ENCODE peak calls at places on chromosomes 5 and 9, in seven cellular contexts. One of them, this sample, is unnamed.

GRCh38 chr5:164392531-164392930 is 887.1 kb downstream of the MAT2B start:
- DNase-seq in A673: no peak
- DNase-seq in NCI-H1105: no peak
- DNase-seq in AG08395: no peak
- DNase-seq in right cardiac atrium: no peak
- DNase-seq in activated naive CD4-positive, alpha-beta T cell treated with anti-CD3 and anti-CD28 coated beads, Interleukin-2, amount 10 ng/mL, durations not matched to agents 7 days and 5 days: no peak
- DNase-seq in stimulated activated CD4-positive, alpha-beta T cell treated with anti-CD3 and anti-CD28 coated beads, Interleukin-4, amount 100 ng/mL, for 24 hours: no peak
- DNase-seq in this sample: no peak

GRCh38 chr5:93892481-93892880 is 151.1 kb upstream of the POU5F2 start:
- DNase-seq in stimulated activated CD4-positive, alpha-beta T cell treated with anti-CD3 and anti-CD28 coated beads, Interleukin-4, amount 100 ng/mL, for 24 hours: no peak
- DNase-seq in activated naive CD4-positive, alpha-beta T cell treated with anti-CD3 and anti-CD28 coated beads, Interleukin-2, amount 10 ng/mL, durations not matched to agents 7 days and 5 days: no peak
- DNase-seq in NCI-H1105: no peak
- DNase-seq in A673: no peak
- DNase-seq in AG08395: no peak
- DNase-seq in right cardiac atrium: no peak
- DNase-seq in this sample: no peak

GRCh38 chr5:7856855-7857254 is 5.9 kb upstream of the CFAP90 start:
- DNase-seq in activated naive CD4-positive, alpha-beta T cell treated with anti-CD3 and anti-CD28 coated beads, Interleukin-2, amount 10 ng/mL, durations not matched to agents 7 days and 5 days: peak; percentile 64
- DNase-seq in stimulated activated CD4-positive, alpha-beta T cell treated with anti-CD3 and anti-CD28 coated beads, Interleukin-4, amount 100 ng/mL, for 24 hours: peak; percentile 22
- DNase-seq in right cardiac atrium: no peak
- DNase-seq in NCI-H1105: peak; percentile 32
- DNase-seq in A673: peak; percentile 67
- DNase-seq in AG08395: no peak
- DNase-seq in this sample: peak; percentile 52

GRCh38 chr5:107563957-107564544 is 106.7 kb downstream of the EFNA5 start:
- DNase-seq in right cardiac atrium: no peak
- DNase-seq in stimulated activated CD4-positive, alpha-beta T cell treated with anti-CD3 and anti-CD28 coated beads, Interleukin-4, amount 100 ng/mL, for 24 hours: no peak
- DNase-seq in A673: no peak
- DNase-seq in NCI-H1105: no peak
- DNase-seq in activated naive CD4-positive, alpha-beta T cell treated with anti-CD3 and anti-CD28 coated beads, Interleukin-2, amount 10 ng/mL, durations not matched to agents 7 days and 5 days: no peak
- DNase-seq in AG08395: no peak
- DNase-seq in this sample: no peak

GRCh38 chr5:82298668-82299067 is 20.5 kb upstream of the RPS23 start:
- DNase-seq in AG08395: no peak
- DNase-seq in A673: no peak
- DNase-seq in activated naive CD4-positive, alpha-beta T cell treated with anti-CD3 and anti-CD28 coated beads, Interleukin-2, amount 10 ng/mL, durations not matched to agents 7 days and 5 days: no peak
- DNase-seq in right cardiac atrium: no peak
- DNase-seq in stimulated activated CD4-positive, alpha-beta T cell treated with anti-CD3 and anti-CD28 coated beads, Interleukin-4, amount 100 ng/mL, for 24 hours: no peak
- DNase-seq in NCI-H1105: no peak
- DNase-seq in this sample: no peak

GRCh38 chr9:129138476-129139232 is 27.4 kb downstream of the PTPA start:
- DNase-seq in NCI-H1105: no peak
- DNase-seq in stimulated activated CD4-positive, alpha-beta T cell treated with anti-CD3 and anti-CD28 coated beads, Interleukin-4, amount 100 ng/mL, for 24 hours: no peak
- DNase-seq in right cardiac atrium: peak; percentile 91
- DNase-seq in activated naive CD4-positive, alpha-beta T cell treated with anti-CD3 and anti-CD28 coated beads, Interleukin-2, amount 10 ng/mL, durations not matched to agents 7 days and 5 days: no peak
- DNase-seq in AG08395: peak; percentile 82
- DNase-seq in A673: no peak
- DNase-seq in this sample: no peak

GRCh38 chr5:88952344-88952743 is 69.4 kb upstream of the MEF2C start:
- DNase-seq in activated naive CD4-positive, alpha-beta T cell treated with anti-CD3 and anti-CD28 coated beads, Interleukin-2, amount 10 ng/mL, durations not matched to agents 7 days and 5 days: no peak
- DNase-seq in stimulated activated CD4-positive, alpha-beta T cell treated with anti-CD3 and anti-CD28 coated beads, Interleukin-4, amount 100 ng/mL, for 24 hours: no peak
- DNase-seq in AG08395: no peak
- DNase-seq in A673: peak; percentile 4
- DNase-seq in NCI-H1105: peak; percentile 88
- DNase-seq in right cardiac atrium: no peak
- DNase-seq in this sample: peak; percentile 35

GRCh38 chr9:27470291-27470805 is 53.7 kb upstream of the IFNK start:
- DNase-seq in right cardiac atrium: no peak
- DNase-seq in activated naive CD4-positive, alpha-beta T cell treated with anti-CD3 and anti-CD28 coated beads, Interleukin-2, amount 10 ng/mL, durations not matched to agents 7 days and 5 days: no peak
- DNase-seq in AG08395: no peak
- DNase-seq in A673: no peak
- DNase-seq in stimulated activated CD4-positive, alpha-beta T cell treated with anti-CD3 and anti-CD28 coated beads, Interleukin-4, amount 100 ng/mL, for 24 hours: no peak
- DNase-seq in NCI-H1105: no peak
- DNase-seq in this sample: no peak

GRCh38 chr5:57434227-57434640 is 48.4 kb downstream of the ACTBL2 start:
- DNase-seq in NCI-H1105: no peak
- DNase-seq in AG08395: no peak
- DNase-seq in A673: no peak
- DNase-seq in activated naive CD4-positive, alpha-beta T cell treated with anti-CD3 and anti-CD28 coated beads, Interleukin-2, amount 10 ng/mL, durations not matched to agents 7 days and 5 days: no peak
- DNase-seq in right cardiac atrium: peak; percentile 70
- DNase-seq in stimulated activated CD4-positive, alpha-beta T cell treated with anti-CD3 and anti-CD28 coated beads, Interleukin-4, amount 100 ng/mL, for 24 hours: no peak
- DNase-seq in this sample: no peak

GRCh38 chr9:76374702-76375543 is 19.3 kb downstream of the RFK start:
- DNase-seq in activated naive CD4-positive, alpha-beta T cell treated with anti-CD3 and anti-CD28 coated beads, Interleukin-2, amount 10 ng/mL, durations not matched to agents 7 days and 5 days: no peak
- DNase-seq in stimulated activated CD4-positive, alpha-beta T cell treated with anti-CD3 and anti-CD28 coated beads, Interleukin-4, amount 100 ng/mL, for 24 hours: no peak
- DNase-seq in A673: no peak
- DNase-seq in right cardiac atrium: peak; percentile 85
- DNase-seq in NCI-H1105: no peak
- DNase-seq in AG08395: peak; percentile 92
- DNase-seq in this sample: peak; percentile 73

GRCh38 chr5:43425965-43426364 is 13.8 kb upstream of the CCL28 start:
- DNase-seq in right cardiac atrium: no peak
- DNase-seq in AG08395: peak; percentile 72
- DNase-seq in A673: no peak
- DNase-seq in NCI-H1105: no peak
- DNase-seq in stimulated activated CD4-positive, alpha-beta T cell treated with anti-CD3 and anti-CD28 coated beads, Interleukin-4, amount 100 ng/mL, for 24 hours: no peak
- DNase-seq in activated naive CD4-positive, alpha-beta T cell treated with anti-CD3 and anti-CD28 coated beads, Interleukin-2, amount 10 ng/mL, durations not matched to agents 7 days and 5 days: no peak
- DNase-seq in this sample: peak; percentile 16

GRCh38 chr5:89735108-89735507 is 674.4 kb downstream of the CETN3 start:
- DNase-seq in NCI-H1105: no peak
- DNase-seq in right cardiac atrium: no peak
- DNase-seq in activated naive CD4-positive, alpha-beta T cell treated with anti-CD3 and anti-CD28 coated beads, Interleukin-2, amount 10 ng/mL, durations not matched to agents 7 days and 5 days: no peak
- DNase-seq in AG08395: no peak
- DNase-seq in A673: peak; percentile 37
- DNase-seq in stimulated activated CD4-positive, alpha-beta T cell treated with anti-CD3 and anti-CD28 coated beads, Interleukin-4, amount 100 ng/mL, for 24 hours: no peak
- DNase-seq in this sample: no peak

GRCh38 chr9:127968046-127968445 is 12.7 kb downstream of the EEIG1 start:
- DNase-seq in activated naive CD4-positive, alpha-beta T cell treated with anti-CD3 and anti-CD28 coated beads, Interleukin-2, amount 10 ng/mL, durations not matched to agents 7 days and 5 days: no peak
- DNase-seq in A673: no peak
- DNase-seq in right cardiac atrium: peak; percentile 50
- DNase-seq in NCI-H1105: no peak
- DNase-seq in AG08395: peak; percentile 36
- DNase-seq in stimulated activated CD4-positive, alpha-beta T cell treated with anti-CD3 and anti-CD28 coated beads, Interleukin-4, amount 100 ng/mL, for 24 hours: peak; percentile 62
- DNase-seq in this sample: peak; percentile 78

GRCh38 chr5:179267671-179268071 is 77.6 kb downstream of the ADAMTS2 start:
- DNase-seq in stimulated activated CD4-positive, alpha-beta T cell treated with anti-CD3 and anti-CD28 coated beads, Interleukin-4, amount 100 ng/mL, for 24 hours: no peak
- DNase-seq in right cardiac atrium: peak; percentile 77
- DNase-seq in AG08395: no peak
- DNase-seq in NCI-H1105: no peak
- DNase-seq in A673: no peak
- DNase-seq in activated naive CD4-positive, alpha-beta T cell treated with anti-CD3 and anti-CD28 coated beads, Interleukin-2, amount 10 ng/mL, durations not matched to agents 7 days and 5 days: no peak
- DNase-seq in this sample: no peak

GRCh38 chr5:174794941-174795672 is 70.7 kb downstream of the MSX2 start:
- DNase-seq in AG08395: no peak
- DNase-seq in stimulated activated CD4-positive, alpha-beta T cell treated with anti-CD3 and anti-CD28 coated beads, Interleukin-4, amount 100 ng/mL, for 24 hours: no peak
- DNase-seq in NCI-H1105: no peak
- DNase-seq in A673: no peak
- DNase-seq in right cardiac atrium: no peak
- DNase-seq in activated naive CD4-positive, alpha-beta T cell treated with anti-CD3 and anti-CD28 coated beads, Interleukin-2, amount 10 ng/mL, durations not matched to agents 7 days and 5 days: no peak
- DNase-seq in this sample: no peak